ENCODE peak calls at places on chromosomes 11 and 22, in five cellular contexts. One of them, this sample, is unnamed.

GRCh38 chr11:15326535-15326934 is 211.8 kb downstream of the INSC start:
- DNase-seq in uterus: no peak
- DNase-seq in AG04450: no peak
- DNase-seq in breast epithelium: no peak
- DNase-seq in ascending aorta: no peak
- DNase-seq in this sample: no peak

GRCh38 chr22:19974935-19975706 is 33.5 kb upstream of the TXNRD2 start:
- DNase-seq in AG04450: no peak
- DNase-seq in breast epithelium: no peak
- DNase-seq in uterus: no peak
- DNase-seq in ascending aorta: no peak
- DNase-seq in this sample: no peak

GRCh38 chr22:33022231-33022630 is 36.0 kb downstream of the SYN3 start:
- DNase-seq in uterus: no peak
- DNase-seq in AG04450: no peak
- DNase-seq in ascending aorta: no peak
- DNase-seq in breast epithelium: no peak
- DNase-seq in this sample: no peak

GRCh38 chr11:108733479-108734116 is 68.7 kb downstream of the DDX10 start:
- DNase-seq in breast epithelium: no peak
- DNase-seq in uterus: no peak
- DNase-seq in AG04450: no peak
- DNase-seq in ascending aorta: no peak
- DNase-seq in this sample: peak

GRCh38 chr22:39661842-39662676 is 91.5 kb downstream of the CACNA1I start:
- DNase-seq in uterus: no peak
- DNase-seq in breast epithelium: peak
- DNase-seq in ascending aorta: no peak
- DNase-seq in AG04450: no peak
- DNase-seq in this sample: no peak

GRCh38 chr11:94175545-94175944 is 46.9 kb downstream of the PANX1 start:
- DNase-seq in uterus: no peak
- DNase-seq in ascending aorta: no peak
- DNase-seq in breast epithelium: no peak
- DNase-seq in AG04450: no peak
- DNase-seq in this sample: no peak

GRCh38 chr11:9459573-9460321 is 1.1 kb upstream of the ZNF143 start:
- DNase-seq in uterus: no peak
- DNase-seq in breast epithelium: no peak
- DNase-seq in AG04450: peak
- DNase-seq in ascending aorta: no peak
- DNase-seq in this sample: no peak

GRCh38 chr11:103730151-103730940 is 306.1 kb upstream of the DDI1 start:
- DNase-seq in AG04450: peak
- DNase-seq in ascending aorta: no peak
- DNase-seq in uterus: no peak
- DNase-seq in breast epithelium: no peak
- DNase-seq in this sample: no peak

GRCh38 chr11:17207317-17208256 is at the start of gene PIK3C2A:
- DNase-seq in AG04450: peak
- DNase-seq in breast epithelium: peak
- DNase-seq in uterus: peak
- DNase-seq in ascending aorta: peak
- DNase-seq in this sample: no peak

GRCh38 chr11:17208257-17208999 is 642 bp upstream of the PIK3C2A start:
- DNase-seq in uterus: no peak
- DNase-seq in breast epithelium: peak
- DNase-seq in ascending aorta: peak
- DNase-seq in AG04450: no peak
- DNase-seq in this sample: no peak

GRCh38 chr11:17214338-17214737 is 6.6 kb upstream of the PIK3C2A start:
- DNase-seq in ascending aorta: no peak
- DNase-seq in breast epithelium: no peak
- DNase-seq in AG04450: no peak
- DNase-seq in uterus: no peak
- DNase-seq in this sample: no peak

GRCh38 chr11:17206448-17206847 is 1.3 kb downstream of the PIK3C2A start:
- DNase-seq in ascending aorta: no peak
- DNase-seq in breast epithelium: no peak
- DNase-seq in AG04450: no peak
- DNase-seq in uterus: no peak
- DNase-seq in this sample: no peak

DNA sequence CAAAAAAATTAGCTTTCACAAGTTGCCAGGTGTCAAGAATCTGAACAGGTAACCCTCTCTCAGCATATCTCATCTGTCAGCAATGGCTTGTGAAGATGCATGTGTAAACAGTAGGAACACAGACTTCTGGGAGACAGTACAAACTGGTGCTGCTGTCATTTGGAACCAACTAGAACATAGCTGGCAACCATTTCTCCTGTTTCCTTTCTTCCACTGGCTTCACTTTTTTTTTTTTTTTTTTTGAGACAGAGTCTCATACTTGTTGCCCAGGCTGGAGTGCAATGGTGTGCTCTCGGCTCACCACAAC is 2.1 kb upstream of the PIK3C2A start:
- DNase-seq in uterus: no peak
- DNase-seq in breast epithelium: no peak
- DNase-seq in ascending aorta: no peak
- DNase-seq in AG04450: no peak
- DNase-seq in this sample: no peak
- H3K4me3 ChIP-seq in uterus: no peak
- H3K4me3 ChIP-seq in breast epithelium: no peak
- H3K4me3 ChIP-seq in ascending aorta: no peak
- H3K4me3 ChIP-seq in AG04450: no peak
- H3K4me3 ChIP-seq in this sample: no peak

DNA sequence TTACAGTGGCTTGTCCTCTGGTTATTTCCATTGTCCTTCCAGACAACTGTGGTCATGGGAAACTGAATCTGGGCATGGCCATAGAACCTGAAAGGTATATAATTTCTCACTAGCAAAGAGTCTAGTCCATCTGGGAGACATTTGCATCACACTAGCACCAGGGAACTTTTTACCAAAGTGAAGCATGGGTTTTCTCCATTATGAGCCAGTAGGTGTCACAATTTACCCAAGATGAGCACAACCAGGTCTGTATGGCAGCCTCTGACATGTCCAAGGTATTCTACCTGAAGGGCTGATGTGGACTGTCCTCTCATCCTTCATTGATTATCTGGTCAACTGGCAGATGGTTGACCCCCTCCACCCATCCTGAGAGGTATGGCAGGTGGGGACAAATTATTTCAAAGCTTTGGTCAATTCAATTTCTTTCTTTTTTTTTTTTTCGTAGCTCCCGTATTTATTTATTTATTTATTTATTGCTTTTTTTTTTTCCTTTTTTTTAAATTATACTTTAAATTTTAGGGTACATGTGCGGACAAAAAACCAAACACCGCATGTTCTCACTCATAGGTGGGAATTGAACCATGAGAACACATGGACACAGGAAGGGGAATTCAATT is 425.9 kb downstream of the TMEM135 start:
- DNase-seq in ascending aorta: no peak
- DNase-seq in AG04450: no peak
- DNase-seq in uterus: no peak
- DNase-seq in breast epithelium: no peak
- DNase-seq in this sample: no peak
- TF ChIP-seq CTCF in ascending aorta: no peak
- TF ChIP-seq CTCF in AG04450: peak
- TF ChIP-seq CTCF in uterus: no peak
- TF ChIP-seq CTCF in breast epithelium: no peak
- TF ChIP-seq CTCF in this sample: peak

GRCh38 chr11:47388697-47389576 is 10.6 kb upstream of the SPI1 start:
- DNase-seq in AG04450: no peak
- DNase-seq in ascending aorta: no peak
- DNase-seq in uterus: no peak
- DNase-seq in breast epithelium: peak
- DNase-seq in this sample: no peak
- H3K4me3 ChIP-seq in AG04450: no peak
- H3K4me3 ChIP-seq in ascending aorta: no peak
- H3K4me3 ChIP-seq in uterus: no peak
- H3K4me3 ChIP-seq in breast epithelium: no peak
- H3K4me3 ChIP-seq in this sample: no peak

GRCh38 chr11:34502949-34503348 is 10.6 kb downstream of the ELF5 start:
- DNase-seq in breast epithelium: no peak
- DNase-seq in AG04450: no peak
- DNase-seq in uterus: no peak
- DNase-seq in ascending aorta: no peak
- DNase-seq in this sample: no peak
- TF ChIP-seq CTCF in breast epithelium: no peak
- TF ChIP-seq CTCF in AG04450: peak
- TF ChIP-seq CTCF in uterus: no peak
- TF ChIP-seq CTCF in ascending aorta: no peak
- TF ChIP-seq CTCF in this sample: no peak

DNA sequence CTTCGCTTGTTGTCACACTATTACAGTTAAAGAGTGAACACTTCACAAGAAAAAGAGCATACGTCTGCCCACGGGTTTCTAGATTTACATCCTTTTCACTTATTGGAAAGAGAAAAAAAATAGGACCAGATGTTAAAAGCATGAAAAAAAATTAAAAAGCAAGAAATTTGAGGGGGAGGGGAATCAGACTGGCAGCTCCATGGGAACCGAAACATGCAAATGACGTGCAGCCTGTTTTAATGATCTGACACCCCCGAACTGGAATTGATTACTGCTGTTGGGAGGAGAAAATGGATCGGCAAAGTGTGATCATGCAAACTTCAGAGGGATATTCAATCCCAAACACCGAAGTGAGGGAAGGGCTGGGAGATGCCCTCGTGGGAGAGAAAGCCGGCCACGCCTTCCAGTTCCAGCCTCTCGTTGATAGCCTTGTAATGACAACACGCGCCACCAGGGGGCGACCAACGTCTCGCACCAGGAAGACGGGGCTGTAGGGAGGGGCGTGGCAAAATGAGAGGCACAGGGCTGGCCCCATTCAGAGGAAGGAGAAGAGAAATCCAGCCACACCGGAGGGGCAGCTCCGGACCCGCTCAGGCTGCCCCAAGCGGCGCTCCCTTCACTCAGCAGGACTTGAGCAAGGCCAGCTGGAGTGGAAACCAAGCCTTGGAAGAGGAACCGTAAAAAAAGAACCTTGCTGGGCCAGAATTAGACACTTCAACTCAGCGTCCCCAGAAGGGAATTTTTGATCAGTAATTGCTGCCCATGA is 53.8 kb upstream of the SYT13 start:
- DNase-seq in ascending aorta: peak
- DNase-seq in uterus: peak
- DNase-seq in AG04450: peak
- DNase-seq in breast epithelium: peak
- DNase-seq in this sample: peak
- H3K4me3 ChIP-seq in ascending aorta: peak
- H3K4me3 ChIP-seq in uterus: peak
- H3K4me3 ChIP-seq in AG04450: no peak
- H3K4me3 ChIP-seq in breast epithelium: peak
- H3K4me3 ChIP-seq in this sample: no peak

DNA sequence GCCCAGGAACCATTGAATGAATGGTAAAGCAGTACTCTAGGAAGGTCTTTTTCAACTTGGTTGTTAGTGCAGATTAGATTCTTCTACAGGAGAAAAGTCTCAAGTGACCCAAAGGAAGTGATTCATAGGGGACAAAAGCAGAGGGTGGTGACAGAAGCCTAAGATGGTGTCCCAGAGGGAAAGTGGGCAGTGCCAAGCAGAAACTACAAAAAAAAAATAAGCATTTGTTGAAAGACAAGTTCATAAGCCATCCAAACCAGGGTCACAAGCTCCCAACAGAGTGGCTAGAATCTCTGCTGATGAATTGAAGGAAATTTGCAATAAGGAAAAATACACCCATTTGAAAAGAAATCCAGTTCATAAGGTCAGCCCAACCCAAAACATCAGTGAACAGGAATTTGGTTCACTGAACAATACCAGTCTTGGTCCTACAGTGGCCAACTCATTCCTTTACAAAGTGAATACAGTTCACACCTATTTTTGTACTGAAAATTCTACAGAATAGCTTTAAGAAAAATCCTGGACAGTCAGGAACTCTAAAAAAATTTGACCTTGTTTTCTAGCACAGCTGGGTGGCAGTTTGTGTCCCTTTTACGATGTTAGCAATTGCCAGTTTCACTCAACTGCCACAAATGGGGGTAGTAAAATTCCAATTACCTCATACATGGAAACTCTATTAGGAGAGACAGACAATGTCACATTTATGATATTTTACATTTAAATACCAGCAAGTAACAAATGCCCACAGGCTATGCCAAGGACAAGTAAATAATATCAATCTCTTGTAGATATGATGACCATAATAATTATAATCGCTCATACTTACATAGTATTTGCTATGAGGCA is 21.6 kb upstream of the NUP160 start:
- DNase-seq in ascending aorta: no peak
- DNase-seq in AG04450: no peak
- DNase-seq in uterus: no peak
- DNase-seq in breast epithelium: no peak
- DNase-seq in this sample: no peak
- TF ChIP-seq CTCF in ascending aorta: no peak
- TF ChIP-seq CTCF in AG04450: no peak
- TF ChIP-seq CTCF in uterus: no peak
- TF ChIP-seq CTCF in breast epithelium: no peak
- TF ChIP-seq CTCF in this sample: no peak

GRCh38 chr11:12044799-12045198 is 36.4 kb upstream of the DKK3 start:
- DNase-seq in ascending aorta: no peak
- DNase-seq in AG04450: no peak
- DNase-seq in uterus: no peak
- DNase-seq in breast epithelium: no peak
- DNase-seq in this sample: no peak

GRCh38 chr11:12043221-12043620 is 34.8 kb upstream of the DKK3 start:
- DNase-seq in breast epithelium: no peak
- DNase-seq in AG04450: no peak
- DNase-seq in ascending aorta: no peak
- DNase-seq in uterus: no peak
- DNase-seq in this sample: no peak

GRCh38 chr11:12045914-12046635 is 37.6 kb upstream of the DKK3 start:
- DNase-seq in uterus: no peak
- DNase-seq in breast epithelium: no peak
- DNase-seq in AG04450: no peak
- DNase-seq in ascending aorta: no peak
- DNase-seq in this sample: no peak

GRCh38 chr11:12042215-12042676 is 33.8 kb upstream of the DKK3 start:
- DNase-seq in AG04450: peak
- DNase-seq in ascending aorta: no peak
- DNase-seq in breast epithelium: no peak
- DNase-seq in uterus: no peak
- DNase-seq in this sample: peak

DNA sequence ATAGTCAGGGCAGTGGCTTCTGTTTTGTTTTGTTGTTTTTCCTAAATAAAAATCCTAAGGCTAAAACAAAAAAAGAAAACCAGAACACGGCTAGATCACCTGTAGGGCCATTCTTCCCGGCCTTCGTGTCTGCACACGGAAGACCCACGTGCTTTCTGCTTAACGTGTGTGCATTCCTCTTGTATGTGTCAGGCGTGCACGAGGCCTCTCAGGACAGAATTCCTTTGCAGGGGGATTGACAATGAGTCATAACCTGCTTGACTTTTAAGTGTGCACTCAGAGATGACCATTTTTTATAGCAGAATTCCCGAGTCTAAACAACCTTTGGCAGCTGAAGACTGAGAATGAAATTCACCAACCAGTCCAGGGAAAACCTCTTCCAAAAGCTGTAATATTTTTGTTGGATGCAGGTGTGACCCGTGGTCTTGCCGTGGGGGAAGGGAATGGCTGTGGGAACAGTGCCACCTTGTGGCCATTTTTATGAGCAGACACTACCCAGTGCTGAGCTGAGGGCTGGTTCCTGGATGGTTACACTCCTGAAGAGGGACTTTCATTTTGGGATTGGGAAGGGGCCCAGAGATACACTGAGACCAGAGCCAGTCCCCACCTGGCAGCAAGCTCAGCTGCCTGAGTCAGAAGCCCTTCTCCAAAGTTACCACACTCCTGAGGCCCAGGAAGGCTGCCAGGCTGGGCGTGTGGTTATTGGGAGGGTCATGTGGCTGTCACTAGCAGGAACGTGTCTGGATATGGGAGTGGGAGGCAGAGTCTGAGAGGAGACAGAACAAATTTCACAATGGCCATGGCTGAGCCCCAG is 35.7 kb upstream of the DKK3 start:
- DNase-seq in ascending aorta: peak
- DNase-seq in uterus: peak
- DNase-seq in breast epithelium: peak
- DNase-seq in AG04450: peak
- DNase-seq in this sample: peak
- H3K4me3 ChIP-seq in ascending aorta: peak
- H3K4me3 ChIP-seq in uterus: peak
- H3K4me3 ChIP-seq in breast epithelium: no peak
- H3K4me3 ChIP-seq in AG04450: peak
- H3K4me3 ChIP-seq in this sample: peak

This sample was measured in epithelial cell of proximal tubule.